ENCODE peak calls at places on chromosome 17, in five cellular contexts. One of them, this sample, is unnamed. For H3K27me3 and H3K36me3, the result is how much of the 10 kb centered on the place peaks cover.

GRCh38 chr17:35655303-35655702 is 68.2 kb downstream of the AP2B1 start:
- DNase-seq in CD8-positive, alpha-beta memory T cell: no peak
- DNase-seq in thoracic aorta: no peak
- DNase-seq in adrenal gland: no peak
- DNase-seq in psoas muscle: no peak
- DNase-seq in this sample: no peak

GRCh38 chr17:19316756-19317358 is 45.7 kb downstream of the B9D1 start:
- DNase-seq in adrenal gland: peak
- DNase-seq in psoas muscle: no peak
- DNase-seq in thoracic aorta: no peak
- DNase-seq in CD8-positive, alpha-beta memory T cell: no peak
- DNase-seq in this sample: no peak

GRCh38 chr17:75067856-75068255 is 19.9 kb upstream of the SLC16A5 start:
- DNase-seq in CD8-positive, alpha-beta memory T cell: no peak
- DNase-seq in adrenal gland: no peak
- DNase-seq in thoracic aorta: no peak
- DNase-seq in psoas muscle: no peak
- DNase-seq in this sample: no peak

GRCh38 chr17:35540589-35541404 is 3.3 kb upstream of the SLFN12L start:
- DNase-seq in psoas muscle: peak
- DNase-seq in adrenal gland: no peak
- DNase-seq in thoracic aorta: no peak
- DNase-seq in CD8-positive, alpha-beta memory T cell: peak
- DNase-seq in this sample: peak

GRCh38 chr17:69246726-69247375 is 18.2 kb upstream of the ABCA10 start:
- DNase-seq in CD8-positive, alpha-beta memory T cell: peak
- DNase-seq in adrenal gland: no peak
- DNase-seq in thoracic aorta: no peak
- DNase-seq in psoas muscle: no peak
- DNase-seq in this sample: no peak

GRCh38 chr17:65856865-65857264 is 295.4 kb upstream of the AXIN2 start:
- DNase-seq in thoracic aorta: no peak
- DNase-seq in psoas muscle: no peak
- DNase-seq in CD8-positive, alpha-beta memory T cell: no peak
- DNase-seq in adrenal gland: no peak
- DNase-seq in this sample: no peak

GRCh38 chr17:37702605-37703004 is 42.3 kb downstream of the HNF1B start:
- DNase-seq in adrenal gland: no peak
- DNase-seq in psoas muscle: no peak
- DNase-seq in CD8-positive, alpha-beta memory T cell: no peak
- DNase-seq in thoracic aorta: no peak
- DNase-seq in this sample: no peak

GRCh38 chr17:9973689-9974459 is 68.8 kb upstream of the RCVRN start:
- DNase-seq in CD8-positive, alpha-beta memory T cell: no peak
- DNase-seq in psoas muscle: no peak
- DNase-seq in adrenal gland: no peak
- DNase-seq in thoracic aorta: no peak
- DNase-seq in this sample: no peak

GRCh38 chr17:59769891-59770290 is 62.4 kb downstream of the VMP1 start:
- DNase-seq in adrenal gland: no peak
- DNase-seq in CD8-positive, alpha-beta memory T cell: no peak
- DNase-seq in psoas muscle: no peak
- DNase-seq in thoracic aorta: no peak
- DNase-seq in this sample: no peak

GRCh38 chr17:44614862-44615261 is 41.4 kb upstream of the MEIOC start:
- DNase-seq in psoas muscle: no peak
- DNase-seq in thoracic aorta: no peak
- DNase-seq in adrenal gland: no peak
- DNase-seq in CD8-positive, alpha-beta memory T cell: no peak
- DNase-seq in this sample: no peak

GRCh38 chr17:63540581-63540980 is 9.7 kb upstream of the DCAF7 start:
- DNase-seq in thoracic aorta: no peak
- DNase-seq in adrenal gland: no peak
- DNase-seq in psoas muscle: no peak
- DNase-seq in CD8-positive, alpha-beta memory T cell: no peak
- DNase-seq in this sample: no peak

GRCh38 chr17:63440127-63440769 is 5.9 kb downstream of the CYB561 start:
- DNase-seq in adrenal gland: no peak
- DNase-seq in thoracic aorta: no peak
- DNase-seq in psoas muscle: no peak
- DNase-seq in CD8-positive, alpha-beta memory T cell: peak
- DNase-seq in this sample: no peak

GRCh38 chr17:36470499-36470898 is 16.0 kb upstream of the ZNHIT3 start:
- DNase-seq in CD8-positive, alpha-beta memory T cell: no peak
- DNase-seq in adrenal gland: no peak
- DNase-seq in thoracic aorta: no peak
- DNase-seq in psoas muscle: no peak
- DNase-seq in this sample: no peak

GRCh38 chr17:41211845-41212466 is 14.5 kb upstream of the KRTAP9-2 start:
- DNase-seq in CD8-positive, alpha-beta memory T cell: no peak
- DNase-seq in thoracic aorta: no peak
- DNase-seq in psoas muscle: no peak
- DNase-seq in adrenal gland: no peak
- DNase-seq in this sample: no peak

GRCh38 chr17:77273397-77274136 is 132.8 kb downstream of the SEC14L1 start:
- DNase-seq in thoracic aorta: no peak
- DNase-seq in adrenal gland: no peak
- DNase-seq in CD8-positive, alpha-beta memory T cell: no peak
- DNase-seq in psoas muscle: no peak
- DNase-seq in this sample: no peak

GRCh38 chr17:64296246-64296645 is 33.2 kb upstream of the TEX2 start:
- DNase-seq in CD8-positive, alpha-beta memory T cell: no peak
- DNase-seq in adrenal gland: no peak
- DNase-seq in psoas muscle: no peak
- DNase-seq in thoracic aorta: no peak
- DNase-seq in this sample: no peak

GRCh38 chr17:77942111-77942988 is 16.2 kb upstream of the TNRC6C start:
- DNase-seq in CD8-positive, alpha-beta memory T cell: no peak
- DNase-seq in thoracic aorta: no peak
- DNase-seq in psoas muscle: no peak
- DNase-seq in adrenal gland: no peak
- DNase-seq in this sample: peak

GRCh38 chr17:76736349-76737081 is 616 bp downstream of the SRSF2 start:
- DNase-seq in psoas muscle: peak
- DNase-seq in adrenal gland: peak
- DNase-seq in CD8-positive, alpha-beta memory T cell: peak
- DNase-seq in thoracic aorta: no peak
- DNase-seq in this sample: peak

GRCh38 chr17:74865504-74866197 is 6.0 kb upstream of the GRIN2C start:
- DNase-seq in adrenal gland: peak
- DNase-seq in thoracic aorta: no peak
- DNase-seq in CD8-positive, alpha-beta memory T cell: no peak
- DNase-seq in psoas muscle: no peak
- DNase-seq in this sample: no peak

GRCh38 chr17:29004081-29004692 is 1.6 kb downstream of the SEZ6 start:
- DNase-seq in thoracic aorta: no peak
- DNase-seq in adrenal gland: peak
- DNase-seq in psoas muscle: no peak
- DNase-seq in CD8-positive, alpha-beta memory T cell: no peak
- DNase-seq in this sample: no peak

GRCh38 chr17:57415737-57416354 is 159.5 kb downstream of the MSI2 start:
- DNase-seq in adrenal gland: no peak
- DNase-seq in thoracic aorta: no peak
- DNase-seq in psoas muscle: no peak
- DNase-seq in CD8-positive, alpha-beta memory T cell: no peak
- DNase-seq in this sample: no peak

GRCh38 chr17:54968954-54969400 is 412 bp downstream of the STXBP4 start:
- DNase-seq in CD8-positive, alpha-beta memory T cell: no peak
- DNase-seq in thoracic aorta: no peak
- DNase-seq in psoas muscle: no peak
- DNase-seq in adrenal gland: peak
- DNase-seq in this sample: no peak

GRCh38 chr17:65388911-65389310 is 172.5 kb downstream of the AXIN2 start:
- DNase-seq in adrenal gland: no peak
- DNase-seq in psoas muscle: no peak
- DNase-seq in CD8-positive, alpha-beta memory T cell: no peak
- DNase-seq in thoracic aorta: no peak
- DNase-seq in this sample: no peak

GRCh38 chr17:68184816-68185436 is 62.9 kb upstream of the AMZ2 start:
- DNase-seq in adrenal gland: no peak
- DNase-seq in CD8-positive, alpha-beta memory T cell: peak
- DNase-seq in psoas muscle: no peak
- DNase-seq in thoracic aorta: no peak
- DNase-seq in this sample: no peak

GRCh38 chr17:8124350-8125195 is 667 bp upstream of the HES7 start:
- DNase-seq in adrenal gland: no peak
- DNase-seq in CD8-positive, alpha-beta memory T cell: peak
- DNase-seq in thoracic aorta: no peak
- DNase-seq in psoas muscle: no peak
- DNase-seq in this sample: no peak

GRCh38 chr17:35969558-35970442 is 11.5 kb downstream of the CCL16 start:
- DNase-seq in adrenal gland: peak
- DNase-seq in psoas muscle: peak
- DNase-seq in CD8-positive, alpha-beta memory T cell: peak
- DNase-seq in thoracic aorta: peak
- DNase-seq in this sample: peak

GRCh38 chr17:39599006-39599664 is 8.6 kb downstream of the NEUROD2 start:
- DNase-seq in adrenal gland: no peak
- DNase-seq in CD8-positive, alpha-beta memory T cell: no peak
- DNase-seq in psoas muscle: no peak
- DNase-seq in thoracic aorta: no peak
- DNase-seq in this sample: no peak
- H3K27me3 ChIP-seq in adrenal gland: half or more
- H3K27me3 ChIP-seq in CD8-positive, alpha-beta memory T cell: half or more
- H3K27me3 ChIP-seq in psoas muscle: under half
- H3K27me3 ChIP-seq in thoracic aorta: under half
- H3K27me3 ChIP-seq in this sample: half or more

GRCh38 chr17:4010754-4011153 is 46.5 kb upstream of the ATP2A3 start:
- DNase-seq in CD8-positive, alpha-beta memory T cell: no peak
- DNase-seq in psoas muscle: no peak
- DNase-seq in adrenal gland: no peak
- DNase-seq in thoracic aorta: no peak
- DNase-seq in this sample: no peak
- H3K36me3 ChIP-seq in CD8-positive, alpha-beta memory T cell: half or more
- H3K36me3 ChIP-seq in psoas muscle: half or more
- H3K36me3 ChIP-seq in adrenal gland: half or more
- H3K36me3 ChIP-seq in thoracic aorta: half or more
- H3K36me3 ChIP-seq in this sample: half or more

GRCh38 chr17:16407911-16408588 is 7.3 kb upstream of the TRPV2 start:
- DNase-seq in adrenal gland: peak
- DNase-seq in thoracic aorta: no peak
- DNase-seq in psoas muscle: peak
- DNase-seq in CD8-positive, alpha-beta memory T cell: no peak
- DNase-seq in this sample: peak
- H3K4me3 ChIP-seq in adrenal gland: no peak
- H3K4me3 ChIP-seq in thoracic aorta: peak
- H3K4me3 ChIP-seq in psoas muscle: peak
- H3K4me3 ChIP-seq in CD8-positive, alpha-beta memory T cell: no peak
- H3K4me3 ChIP-seq in this sample: peak

GRCh38 chr17:48795444-48796162 is 21.4 kb downstream of the TTLL6 start:
- DNase-seq in adrenal gland: no peak
- DNase-seq in psoas muscle: no peak
- DNase-seq in thoracic aorta: no peak
- DNase-seq in CD8-positive, alpha-beta memory T cell: no peak
- DNase-seq in this sample: no peak

GRCh38 chr17:48804936-48805411 is 12.1 kb downstream of the TTLL6 start:
- DNase-seq in CD8-positive, alpha-beta memory T cell: peak
- DNase-seq in thoracic aorta: no peak
- DNase-seq in adrenal gland: peak
- DNase-seq in psoas muscle: peak
- DNase-seq in this sample: peak

GRCh38 chr17:48799069-48799710 is 17.8 kb downstream of the TTLL6 start:
- DNase-seq in thoracic aorta: no peak
- DNase-seq in psoas muscle: no peak
- DNase-seq in CD8-positive, alpha-beta memory T cell: no peak
- DNase-seq in adrenal gland: no peak
- DNase-seq in this sample: no peak

GRCh38 chr17:48800626-48801217 is 16.3 kb downstream of the TTLL6 start:
- DNase-seq in psoas muscle: no peak
- DNase-seq in adrenal gland: no peak
- DNase-seq in thoracic aorta: no peak
- DNase-seq in CD8-positive, alpha-beta memory T cell: no peak
- DNase-seq in this sample: no peak
- H3K27me3 ChIP-seq in psoas muscle: under half
- H3K27me3 ChIP-seq in adrenal gland: under half
- H3K27me3 ChIP-seq in thoracic aorta: under half
- H3K27me3 ChIP-seq in CD8-positive, alpha-beta memory T cell: under half
- H3K27me3 ChIP-seq in this sample: under half

GRCh38 chr17:82375359-82376041 is 3.9 kb downstream of the UTS2R start:
- DNase-seq in CD8-positive, alpha-beta memory T cell: no peak
- DNase-seq in thoracic aorta: no peak
- DNase-seq in adrenal gland: no peak
- DNase-seq in psoas muscle: no peak
- DNase-seq in this sample: no peak

GRCh38 chr17:82378741-82379021 is 7.1 kb downstream of the UTS2R start:
- DNase-seq in thoracic aorta: no peak
- DNase-seq in psoas muscle: no peak
- DNase-seq in adrenal gland: no peak
- DNase-seq in CD8-positive, alpha-beta memory T cell: no peak
- DNase-seq in this sample: no peak

GRCh38 chr17:82380860-82381702 is 9.5 kb downstream of the UTS2R start:
- DNase-seq in CD8-positive, alpha-beta memory T cell: no peak
- DNase-seq in thoracic aorta: no peak
- DNase-seq in adrenal gland: no peak
- DNase-seq in psoas muscle: no peak
- DNase-seq in this sample: no peak

GRCh38 chr17:82376042-82376730 is 4.6 kb downstream of the UTS2R start:
- DNase-seq in psoas muscle: no peak
- DNase-seq in CD8-positive, alpha-beta memory T cell: no peak
- DNase-seq in thoracic aorta: no peak
- DNase-seq in adrenal gland: no peak
- DNase-seq in this sample: no peak

DNA sequence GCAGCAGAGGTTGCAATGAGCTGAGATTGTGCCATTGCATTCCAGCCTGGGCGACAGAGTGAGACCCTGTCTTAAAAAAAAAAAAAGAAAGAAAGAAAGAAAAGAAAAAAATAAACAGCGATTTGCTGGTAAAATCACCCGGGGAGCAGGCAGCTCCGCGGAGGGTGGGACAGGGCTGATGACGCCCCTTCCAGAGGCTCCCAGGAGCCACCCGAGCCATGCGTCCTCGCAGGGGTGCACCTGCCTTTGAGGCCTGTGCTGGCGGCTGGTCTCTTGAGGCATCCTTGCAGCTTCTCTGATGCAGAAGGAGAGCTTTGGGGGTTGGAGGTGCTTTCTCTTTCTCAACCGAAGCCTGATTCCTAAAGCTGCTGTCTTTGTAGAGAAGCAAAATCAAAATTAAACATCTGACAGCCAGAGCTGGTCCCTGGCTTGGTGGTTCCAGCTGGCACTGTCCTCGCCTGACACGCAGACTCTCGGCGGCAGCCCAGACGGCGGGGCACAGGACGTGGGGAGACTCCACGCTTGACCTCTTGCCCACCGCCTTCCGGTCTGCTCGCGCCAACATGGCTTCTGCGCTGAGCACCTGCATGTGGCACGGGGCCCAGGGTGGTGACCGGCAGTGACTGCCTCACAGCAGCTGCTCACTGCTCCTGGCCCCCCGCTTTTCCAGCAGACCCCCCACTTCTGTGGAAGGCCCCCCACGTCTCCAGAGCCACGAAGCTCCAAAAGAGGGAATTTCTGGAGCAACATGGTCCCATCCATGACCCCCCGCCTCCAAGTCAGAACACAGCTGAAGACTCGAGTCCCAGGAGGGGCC is 6.6 kb downstream of the UTS2R start:
- DNase-seq in adrenal gland: no peak
- DNase-seq in CD8-positive, alpha-beta memory T cell: no peak
- DNase-seq in psoas muscle: no peak
- DNase-seq in thoracic aorta: no peak
- DNase-seq in this sample: no peak
- H3K36me3 ChIP-seq in adrenal gland: under half
- H3K36me3 ChIP-seq in CD8-positive, alpha-beta memory T cell: under half
- H3K36me3 ChIP-seq in psoas muscle: under half
- H3K36me3 ChIP-seq in thoracic aorta: under half
- H3K36me3 ChIP-seq in this sample: under half